ENCODE peak calls at places on chromosome 4, in eight cellular contexts. E is DMS153; W is stimulated activated CD4-positive, alpha-beta T cell treated with anti-CD3 and anti-CD28 coated beads, Interleukin-1b, Interleukin-23, amount 100 ng/mL, for 1 hour; O is lower lobe of right lung; U is NCI-H2081; V is HT1080; N is H9; B is T-helper 17 cell. S is an unnamed sample.

GRCh38 chr4:86508436-86508835 is 85.7 kb upstream of the PTPN13 start:
- DNase-seq in E (no peak), W (no peak), O (no peak), U (peak), V (peak), N (no peak), B (no peak), S (no peak)

GRCh38 chr4:26000274-26000950 is 86.4 kb downstream of the SMIM20 start:
- DNase-seq in E (no peak), W (no peak), O (no peak), U (no peak), V (no peak), N (no peak), B (no peak), S (no peak)

GRCh38 chr4:168594121-168594520 is 97.3 kb downstream of the PALLD start:
- DNase-seq in E (no peak), W (no peak), O (no peak), U (no peak), V (no peak), N (no peak), B (no peak), S (no peak)

GRCh38 chr4:38967260-38968095 is 64.7 kb downstream of the TMEM156 start:
- DNase-seq in E (no peak), W (no peak), O (no peak), U (no peak), V (peak), N (no peak), B (no peak), S (no peak)

GRCh38 chr4:128353791-128354190 is 66.2 kb upstream of the PGRMC2 start:
- DNase-seq in E (no peak), W (no peak), O (no peak), U (no peak), V (peak), N (no peak), B (no peak), S (peak)

GRCh38 chr4:174317531-174317930 is 33.8 kb downstream of the CEP44 start:
- DNase-seq in E (peak), W (no peak), O (no peak), U (peak), V (no peak), N (no peak), B (no peak), S (no peak)

GRCh38 chr4:149980941-149981340 is 97.3 kb upstream of the DCLK2 start:
- DNase-seq in E (no peak), W (no peak), O (no peak), U (peak), V (peak), N (no peak), B (peak), S (peak)

GRCh38 chr4:179307297-179308136 is 1865.3 kb upstream of the AGA start:
- DNase-seq in E (no peak), W (no peak), O (no peak), U (peak), V (peak), N (peak), B (no peak), S (peak)

GRCh38 chr4:124535004-124535403 is 177.5 kb downstream of the ANKRD50 start:
- DNase-seq in E (no peak), W (no peak), O (no peak), U (no peak), V (no peak), N (no peak), B (no peak), S (no peak)

GRCh38 chr4:122847931-122848330 is 21.3 kb downstream of the FGF2 start:
- DNase-seq in E (no peak), W (no peak), O (no peak), U (no peak), V (no peak), N (no peak), B (no peak), S (no peak)

GRCh38 chr4:186900232-186900900 is 176.7 kb upstream of the FAT1 start:
- DNase-seq in E (no peak), W (no peak), O (no peak), U (no peak), V (peak), N (no peak), B (no peak), S (no peak)

GRCh38 chr4:76726141-76726540 is 171.8 kb downstream of the SOWAHB start:
- DNase-seq in E (no peak), W (no peak), O (no peak), U (no peak), V (peak), N (no peak), B (no peak), S (no peak)

GRCh38 chr4:144633215-144633614 is 12.7 kb upstream of the HHIP start:
- DNase-seq in E (no peak), W (no peak), O (no peak), U (no peak), V (no peak), N (no peak), B (no peak), S (no peak)

GRCh38 chr4:99117876-99118693 is 26.0 kb downstream of the ADH4 start:
- DNase-seq in E (no peak), W (no peak), O (no peak), U (peak), V (peak), N (no peak), B (no peak), S (peak)

S was measured in left kidney.